ENCODE peak calls at places on chromosomes 7 and 10, in nine cellular contexts. M is aorta, V is suprapubic skin, E is caudate nucleus, F is NCI-H1092, L is NCI-H1105 treated with DMSO at 0.1 percent for 48 hours, Q is epithelial cell of prostate, D is NCI-H1417 treated with DMSO at 0.1 percent for 48 hours, K is GDM1. X is an unnamed sample.

GRCh38 chr10:112832959-112833358 is 117.1 kb upstream of the TCF7L2 start:
- DNase-seq in M (no peak), V (no peak), E (no peak), F (no peak), L (no peak), Q (no peak), D (no peak), K (no peak), X (no peak)

GRCh38 chr7:44761207-44762161 is 12.8 kb downstream of the ZMIZ2 start:
- DNase-seq in M (peak; percentile 80), V (no peak), E (no peak), F (no peak), L (no peak), Q (no peak), D (no peak), K (no peak), X (no peak)

GRCh38 chr10:108465871-108466641 is 1301.5 kb upstream of the SORCS1 start:
- DNase-seq in M (peak; percentile 89), V (peak; percentile 78), E (no peak), F (no peak), L (no peak), Q (no peak), D (no peak), K (no peak), X (no peak)

GRCh38 chr7:101154693-101155102 is 422 bp downstream of the AP1S1 start:
- DNase-seq in M (peak; percentile 79), V (no peak), E (no peak), F (no peak), L (no peak), Q (no peak), D (no peak), K (no peak), X (no peak)

GRCh38 chr7:68787586-68787985 is 810.7 kb upstream of the AUTS2 start:
- DNase-seq in M (no peak), V (no peak), E (no peak), F (peak; percentile 30), L (peak; percentile 23), Q (no peak), D (no peak), K (no peak), X (peak; percentile 14)

GRCh38 chr10:84525120-84525806 is 196.9 kb downstream of the CCSER2 start:
- DNase-seq in M (no peak), V (no peak), E (no peak), F (no peak), L (no peak), Q (no peak), D (no peak), K (peak; percentile 74), X (no peak)

GRCh38 chr7:110484316-110484715 is 606.6 kb upstream of the LRRN3 start:
- DNase-seq in M (no peak), V (no peak), E (no peak), F (no peak), L (no peak), Q (no peak), D (no peak), K (no peak), X (no peak)

GRCh38 chr7:25821225-25821624 is 330.8 kb upstream of the NFE2L3 start:
- DNase-seq in M (no peak), V (no peak), E (no peak), F (no peak), L (no peak), Q (no peak), D (no peak), K (no peak), X (no peak)

GRCh38 chr10:78974409-78975317 is 94.1 kb upstream of the ZMIZ1 start:
- DNase-seq in M (peak; percentile 88), V (peak; percentile 91), E (peak; percentile 74), F (peak; percentile 12), L (peak; percentile 28), Q (peak; percentile 29), D (no peak), K (peak; percentile 51), X (no peak)